ENCODE peak calls at places on chromosomes 16 and 17, in nine cellular contexts. K is activated CD4-positive, alpha-beta T cell treated with anti-CD3 and anti-CD28 coated beads for 36 hours; F is T47D; U is heart right ventricle; Z is SW480; Q is iris pigment epithelial cell; N is HT-29; R is HT1080; C is AG04450. H is an unnamed sample.

GRCh38 chr17:7435676-7436555 is 681 bp downstream of the TMEM102 start:
- DNase-seq in C (no peak), R (no peak), N (no peak), K (peak; percentile 75), F (peak; percentile 57), U (peak; percentile 48), Z (peak; percentile 78), Q (no peak), H (no peak)

GRCh38 chr17:28725660-28726395 is at the start of gene TLCD1:
- DNase-seq in Z (peak; percentile 83), C (no peak), N (peak; percentile 76), F (peak; percentile 88), R (peak; percentile 89), K (peak; percentile 80), U (peak; percentile 74), Q (peak; percentile 76), H (peak; percentile 78)

GRCh38 chr16:23999663-24000062 is 163.9 kb downstream of the PRKCB start:
- DNase-seq in F (no peak), C (no peak), N (no peak), Z (no peak), U (no peak), Q (no peak), K (peak; percentile 85), R (no peak), H (no peak)

GRCh38 chr16:66399930-66400329 is 27.2 kb upstream of the BEAN1 start:
- DNase-seq in R (no peak), N (no peak), F (no peak), Z (no peak), C (no peak), K (no peak), U (peak; percentile 44), Q (no peak), H (no peak)

GRCh38 chr16:72847187-72848044 is 200.5 kb downstream of the ZFHX3 start:
- DNase-seq in Z (peak; percentile 29), Q (peak; percentile 41), F (peak; percentile 67), C (no peak), U (no peak), N (peak; percentile 29), K (peak; percentile 39), R (peak; percentile 18), H (peak; percentile 27)

GRCh38 chr16:84286568-84287220 is 8.0 kb upstream of the WFDC1 start:
- DNase-seq in F (no peak), R (no peak), K (no peak), C (peak; percentile 30), U (peak; percentile 74), N (no peak), Z (no peak), Q (no peak), H (no peak)

GRCh38 chr17:27506348-27507218 is 50.3 kb downstream of the KSR1 start:
- DNase-seq in Q (no peak), Z (no peak), F (no peak), C (no peak), R (no peak), N (no peak), K (no peak), U (no peak), H (no peak)

GRCh38 chr17:83109793-83110645 is 30.6 kb downstream of the METRNL start:
- DNase-seq in R (peak; percentile 94), Z (peak; percentile 84), N (peak; percentile 94), F (peak; percentile 97), Q (peak; percentile 85), K (no peak), U (peak; percentile 82), C (peak; percentile 88), H (no peak)

GRCh38 chr16:57341441-57342303 is 16.9 kb upstream of the CCL22 start:
- DNase-seq in F (peak; percentile 99), K (no peak), Z (peak; percentile 79), N (peak; percentile 95), Q (peak; percentile 94), U (no peak), R (peak; percentile 93), C (peak; percentile 63), H (no peak)

GRCh38 chr17:8350339-8350738 is 10.7 kb downstream of the ODF4 start:
- DNase-seq in Z (no peak), F (no peak), Q (no peak), K (no peak), U (no peak), N (no peak), C (no peak), R (no peak), H (no peak)

H was measured in frontal cortex.